ENCODE peak calls at places on chromosomes 7 and 10, in four cellular contexts. One of them, this sample, is unnamed.
A peak's percentile ranks its signal among the peaks of the same experiment; 100 is the strongest.

GRCh38 chr7:81641873-81642272 is 128.0 kb downstream of the HGF start:
- DNase-seq in NCI-H2081: no peak
- DNase-seq in HS-5: no peak
- DNase-seq in T-helper 17 cell: no peak
- DNase-seq in this sample: no peak

GRCh38 chr10:102616071-102616770 is 28.1 kb upstream of the TRIM8 start:
- DNase-seq in NCI-H2081: no peak
- DNase-seq in HS-5: no peak
- DNase-seq in T-helper 17 cell: no peak
- DNase-seq in this sample: no peak

GRCh38 chr7:133919810-133920209 is 207.3 kb upstream of the LRGUK start:
- DNase-seq in NCI-H2081: no peak
- DNase-seq in HS-5: no peak
- DNase-seq in T-helper 17 cell: no peak
- DNase-seq in this sample: no peak

GRCh38 chr10:97538839-97539238 is 33.7 kb upstream of the ANKRD2 start:
- DNase-seq in NCI-H2081: no peak
- DNase-seq in HS-5: no peak
- DNase-seq in T-helper 17 cell: no peak
- DNase-seq in this sample: no peak

GRCh38 chr10:123470570-123470969 is 195.6 kb upstream of the GPR26 start:
- DNase-seq in NCI-H2081: peak; percentile 2
- DNase-seq in HS-5: no peak
- DNase-seq in T-helper 17 cell: no peak
- DNase-seq in this sample: no peak

GRCh38 chr7:27685893-27686292 is 23.2 kb upstream of the HIBADH start:
- DNase-seq in NCI-H2081: no peak
- DNase-seq in HS-5: no peak
- DNase-seq in T-helper 17 cell: no peak
- DNase-seq in this sample: no peak

GRCh38 chr7:98066208-98066607 is 40.5 kb upstream of the LMTK2 start:
- DNase-seq in NCI-H2081: no peak
- DNase-seq in HS-5: no peak
- DNase-seq in T-helper 17 cell: no peak
- DNase-seq in this sample: peak; percentile 43

GRCh38 chr10:34716958-34717357 is 98.1 kb downstream of the PARD3 start:
- DNase-seq in NCI-H2081: no peak
- DNase-seq in HS-5: no peak
- DNase-seq in T-helper 17 cell: no peak
- DNase-seq in this sample: no peak

GRCh38 chr10:119608316-119609155 is 11.8 kb upstream of the TIAL1 start:
- DNase-seq in NCI-H2081: peak; percentile 30
- DNase-seq in HS-5: no peak
- DNase-seq in T-helper 17 cell: no peak
- DNase-seq in this sample: peak; percentile 23

GRCh38 chr7:19397917-19398316 is 252.7 kb upstream of the FERD3L start:
- DNase-seq in NCI-H2081: no peak
- DNase-seq in HS-5: no peak
- DNase-seq in T-helper 17 cell: no peak
- DNase-seq in this sample: peak; percentile 28

GRCh38 chr7:25124485-25125136 is 449 bp downstream of the CYCS start:
- DNase-seq in NCI-H2081: no peak
- DNase-seq in HS-5: no peak
- DNase-seq in T-helper 17 cell: peak; percentile 16
- DNase-seq in this sample: no peak